ENCODE peak calls at places on chromosomes 16 and 17, in five cellular contexts. I, S, H, R and G are unnamed samples.
A peak's percentile ranks its signal among the peaks of the same experiment; 100 is the strongest.

GRCh38 chr17:50046667-50047066 is 9.2 kb upstream of the ITGA3 start:
- DNase-seq in R (no peak), H (no peak), S (no peak), I (no peak), G (no peak)

GRCh38 chr17:38554430-38555350 is 51.1 kb downstream of the SRCIN1 start:
- DNase-seq in R (no peak), H (no peak), I (no peak), S (no peak), G (no peak)

GRCh38 chr16:73068546-73069401 is 20.8 kb upstream of the ZFHX3 start:
- DNase-seq in H (peak; percentile 63), R (no peak), S (no peak), I (no peak), G (no peak)

GRCh38 chr16:30585022-30585399 is 486 bp downstream of the ZNF785 start:
- DNase-seq in I (no peak), H (no peak), R (peak; percentile 56), S (no peak), G (peak; percentile 70)

GRCh38 chr17:72788950-72789585 is 303.4 kb downstream of the SLC39A11 start:
- DNase-seq in S (no peak), R (no peak), I (no peak), H (peak; percentile 85), G (peak; percentile 12)

GRCh38 chr16:88970539-88971065 is 6.4 kb downstream of the CBFA2T3 start:
- DNase-seq in H (no peak), I (no peak), R (no peak), S (no peak), G (no peak)

GRCh38 chr16:12313902-12314621 is 337.5 kb downstream of the SNX29 start:
- DNase-seq in I (no peak), R (no peak), S (no peak), H (peak; percentile 27), G (no peak)

GRCh38 chr17:29158515-29159275 is 21.5 kb downstream of the MYO18A start:
- DNase-seq in I (no peak), S (no peak), R (no peak), H (peak; percentile 88), G (no peak)

GRCh38 chr17:1033503-1033902 is 36.6 kb downstream of the TIMM22 start:
- DNase-seq in I (no peak), H (no peak), S (no peak), R (no peak), G (no peak)

GRCh38 chr16:69761983-69762842 is at the start of gene WWP2:
- DNase-seq in R (peak; percentile 87), H (peak; percentile 77), S (peak; percentile 34), I (peak; percentile 77), G (peak; percentile 91)

GRCh38 chr17:1880851-1881630 is 51.2 kb downstream of the RPA1 start:
- DNase-seq in S (no peak), I (no peak), H (no peak), R (no peak), G (no peak)

GRCh38 chr16:2826591-2827480 is 3.3 kb upstream of the ZG16B start:
- DNase-seq in I (no peak), R (no peak), S (no peak), H (no peak), G (no peak)

GRCh38 chr16:30399435-30400186 is 4.4 kb downstream of the ZNF48 start:
- DNase-seq in I (no peak), R (no peak), S (no peak), H (no peak), G (no peak)

GRCh38 chr16:24381470-24382118 is 125.5 kb downstream of the CACNG3 start:
- DNase-seq in S (no peak), H (no peak), I (no peak), R (no peak), G (peak; percentile 39)

GRCh38 chr16:30032083-30032819 is 1.2 kb upstream of the TLCD3B start:
- DNase-seq in H (peak; percentile 82), I (no peak), R (peak; percentile 84), S (no peak), G (peak; percentile 94)

GRCh38 chr16:12679660-12680272 is 123.9 kb downstream of the CPPED1 start:
- DNase-seq in R (no peak), I (no peak), H (no peak), S (no peak), G (peak; percentile 56)

GRCh38 chr16:10608687-10609409 is 28.4 kb upstream of the EMP2 start:
- DNase-seq in S (no peak), R (no peak), I (no peak), H (no peak), G (no peak)

GRCh38 chr16:89036776-89037175 is 56.9 kb upstream of the ACSF3 start:
- DNase-seq in I (no peak), S (no peak), R (no peak), H (no peak), G (no peak)

GRCh38 chr17:42744283-42744805 is 496 bp downstream of the EZH1 start:
- DNase-seq in H (peak; percentile 78), R (peak; percentile 85), I (peak; percentile 80), S (peak; percentile 16), G (peak; percentile 72)

GRCh38 chr17:72030067-72030899 is 90.5 kb upstream of the SOX9 start:
- DNase-seq in I (peak; percentile 88), H (peak; percentile 16), S (peak; percentile 71), R (no peak), G (peak; percentile 94)

GRCh38 chr16:72021043-72021442 is 12.5 kb downstream of the DHODH start:
- DNase-seq in H (no peak), R (no peak), I (no peak), S (no peak), G (peak; percentile 81)

GRCh38 chr16:8920676-8921625 is 38.8 kb downstream of the LITAFD start:
- DNase-seq in S (no peak), I (no peak), H (no peak), R (no peak), G (no peak)

GRCh38 chr16:50299508-50300105 is 33.3 kb downstream of the ADCY7 start:
- DNase-seq in R (no peak), S (no peak), H (no peak), I (no peak), G (no peak)

GRCh38 chr17:43998552-43998951 is 5.9 kb upstream of the NAGS start:
- DNase-seq in H (no peak), I (no peak), S (no peak), R (peak; percentile 37), G (no peak)

GRCh38 chr17:61420128-61420527 is 20.5 kb downstream of the TBX2 start:
- DNase-seq in R (no peak), H (no peak), I (no peak), S (no peak), G (no peak)

GRCh38 chr16:85370881-85371651 is 242.1 kb upstream of the GSE1 start:
- DNase-seq in H (no peak), R (peak; percentile 60), S (no peak), I (no peak), G (no peak)

GRCh38 chr16:57304169-57305061 is 19.9 kb upstream of the PLLP start:
- DNase-seq in H (peak; percentile 99), R (no peak), S (peak; percentile 40), I (peak; percentile 63), G (no peak)

GRCh38 chr16:81581107-81581506 is 136.5 kb downstream of the CMIP start:
- DNase-seq in S (no peak), I (no peak), H (no peak), R (no peak), G (no peak)

GRCh38 chr17:7686221-7687071 is 844 bp downstream of the TP53 start:
- DNase-seq in I (peak; percentile 78), S (peak; percentile 86), R (peak; percentile 85), H (peak; percentile 77), G (peak; percentile 89)

GRCh38 chr17:35973333-35974260 is 7.7 kb downstream of the CCL16 start:
- DNase-seq in H (peak; percentile 99), S (no peak), R (no peak), I (no peak), G (no peak)

GRCh38 chr17:71399649-71400048 is 721.2 kb upstream of the SOX9 start:
- DNase-seq in S (no peak), H (no peak), R (no peak), I (no peak), G (no peak)

DNA sequence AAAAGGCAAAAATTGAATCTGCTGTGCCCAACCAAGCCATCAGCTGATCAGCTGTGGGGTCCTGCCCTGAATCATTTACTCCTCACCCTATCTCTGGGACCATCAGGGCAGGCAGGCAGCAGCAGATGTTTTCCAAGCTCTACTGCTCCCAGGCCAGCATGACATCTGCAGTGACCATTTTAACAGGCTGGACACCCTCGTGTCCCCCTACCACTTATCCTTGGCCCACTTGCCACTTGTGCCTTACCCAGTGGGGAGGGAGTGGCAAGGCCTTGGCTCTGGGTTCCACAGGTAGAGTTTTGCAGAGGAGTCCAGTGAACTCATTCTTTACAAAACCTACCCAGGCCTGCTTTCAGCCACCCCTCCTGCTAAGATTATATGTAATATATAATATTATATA is 12.0 kb upstream of the CA4 start:
- DNase-seq in R (no peak), I (no peak), S (no peak), H (no peak), G (no peak)
- TF ChIP-seq JUNB in R (no peak), I (no peak), S (no peak), H (no peak), G (no peak)

DNA sequence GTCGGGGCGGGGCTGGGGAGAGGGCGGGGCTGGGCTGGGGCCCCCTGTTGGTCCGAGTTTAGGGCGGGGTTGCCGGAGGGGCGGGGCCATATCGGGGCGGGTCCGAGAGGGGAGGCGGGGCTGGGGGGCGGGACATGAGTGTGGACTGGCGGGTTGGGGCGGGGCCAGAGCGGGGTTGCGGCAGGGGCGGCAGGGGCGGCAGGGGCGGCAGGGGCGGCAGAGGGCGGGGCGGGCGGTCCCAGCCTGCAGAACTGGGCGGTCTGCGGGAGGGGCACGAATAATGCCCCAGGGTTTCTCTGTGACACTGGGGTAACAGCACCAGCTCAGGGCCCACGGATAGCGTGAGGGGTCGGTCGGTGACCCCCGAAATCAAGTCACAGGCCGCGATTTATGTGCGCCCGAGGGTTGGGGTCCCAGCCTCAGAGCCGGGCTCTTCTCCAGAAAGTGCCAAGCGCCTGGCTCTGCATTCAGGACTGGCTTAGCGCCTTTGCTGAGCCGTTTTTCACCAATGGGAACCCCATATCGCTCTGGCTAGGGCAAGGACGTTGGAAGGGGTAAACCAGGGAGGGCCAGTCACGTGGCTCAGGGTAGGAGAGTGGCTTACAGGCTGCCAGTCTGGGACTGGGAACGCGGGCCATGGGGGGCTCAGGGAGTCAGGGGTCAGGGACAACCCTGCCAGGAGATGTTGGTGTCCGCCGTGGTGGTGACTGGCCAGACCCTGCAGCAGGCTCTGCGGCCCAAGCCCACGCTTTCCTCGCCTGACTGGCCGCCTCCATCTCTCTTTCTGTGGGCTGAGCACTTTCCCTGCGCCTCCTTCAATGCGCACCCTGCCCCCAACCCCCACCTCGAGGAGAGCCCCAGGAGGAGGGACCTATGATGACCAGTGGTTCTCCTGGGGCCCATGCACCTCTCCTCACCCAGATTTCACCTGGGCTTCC is 1.2 kb upstream of the METTL26 start:
- DNase-seq in H (peak; percentile 37), S (no peak), I (peak; percentile 91), R (peak; percentile 89), G (peak; percentile 90)
- TF ChIP-seq JUNB in H (no peak), S (no peak), I (no peak), R (no peak), G (no peak)

GRCh38 chr16:55475919-55476318 is 3.1 kb upstream of the MMP2 start:
- DNase-seq in H (no peak), I (no peak), R (no peak), S (no peak), G (no peak)
- TF ChIP-seq JUNB in H (no peak), I (no peak), R (no peak), S (no peak), G (no peak)

DNA sequence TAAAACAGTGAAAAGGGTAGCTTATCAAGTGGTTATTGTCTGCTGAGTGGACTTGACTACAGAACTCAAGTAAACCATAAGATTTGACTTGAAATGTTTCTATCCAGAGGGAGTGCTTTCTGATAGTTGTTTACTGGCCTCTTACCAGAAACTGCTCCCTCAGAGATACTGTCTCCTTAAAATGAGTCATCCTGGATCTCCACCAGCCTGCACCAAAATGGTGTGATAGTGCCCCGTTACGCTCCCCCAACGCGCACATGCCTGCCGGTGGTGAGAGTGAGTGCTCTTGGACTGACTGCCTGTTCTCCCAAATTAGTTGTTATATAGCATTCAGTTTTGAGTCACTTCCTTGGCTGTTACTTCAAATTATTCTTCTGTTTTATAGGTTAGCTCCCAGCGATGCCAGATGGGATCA is 22.9 kb downstream of the PRCD start:
- DNase-seq in R (peak; percentile 78), H (no peak), S (no peak), I (no peak), G (no peak)
- TF ChIP-seq JUNB in R (no peak), H (no peak), S (no peak), I (no peak), G (no peak)